ENCODE peak calls at places on chromosomes 11 and 22, in nine cellular contexts. C is LoVo; E is OCI-LY7; P is HL-60; W is A172; Z is Peyer's patch; Q is SW480; A is stimulated activated CD4-positive, alpha-beta T cell treated with anti-CD3 and anti-CD28 coated beads, Interleukin-1b, Interleukin-23, amount 100 ng/mL, for 24 hours; F is ELR. L is an unnamed sample.
A peak's percentile ranks its signal among the peaks of the same experiment; 100 is the strongest.

GRCh38 chr11:6557761-6558674 is 45.4 kb downstream of the RRP8 start:
- DNase-seq in Q (no peak), F (no peak), C (no peak), W (no peak), P (no peak), E (no peak), A (no peak), Z (no peak), L (no peak)

GRCh38 chr11:27934830-27935145 is 173.2 kb downstream of the KIF18A start:
- DNase-seq in A (no peak), W (peak; percentile 98), P (no peak), Z (no peak), F (peak; percentile 99), C (peak; percentile 74), E (no peak), Q (peak; percentile 28), L (no peak)

GRCh38 chr11:47234669-47235075 is 13.9 kb downstream of the ACP2 start:
- DNase-seq in W (peak; percentile 85), Q (peak; percentile 49), E (no peak), P (no peak), C (no peak), Z (peak; percentile 54), F (peak; percentile 77), A (no peak), L (no peak)

GRCh38 chr11:134882671-134883318 is 470.8 kb upstream of the B3GAT1 start:
- DNase-seq in Q (no peak), C (no peak), A (no peak), W (no peak), F (no peak), Z (no peak), E (no peak), P (no peak), L (no peak)

GRCh38 chr22:36355362-36355761 is 32.4 kb downstream of the MYH9 start:
- DNase-seq in W (no peak), A (no peak), C (no peak), Z (no peak), F (no peak), E (no peak), Q (no peak), P (no peak), L (peak; percentile 70)

GRCh38 chr11:123235117-123235686 is 40.2 kb upstream of the CLMP start:
- DNase-seq in P (no peak), E (peak; percentile 18), W (no peak), F (peak; percentile 39), A (peak; percentile 27), Z (peak; percentile 57), C (no peak), Q (no peak), L (no peak)

GRCh38 chr11:96238563-96239166 is 104.3 kb downstream of the MAML2 start:
- DNase-seq in W (no peak), C (no peak), Z (no peak), F (peak; percentile 58), P (no peak), A (no peak), E (no peak), Q (no peak), L (peak; percentile 59)

GRCh38 chr11:18624161-18624560 is 10.0 kb downstream of the SPTY2D1 start:
- DNase-seq in P (no peak), A (no peak), Q (no peak), E (no peak), C (no peak), Z (no peak), F (no peak), W (no peak), L (no peak)

GRCh38 chr11:1005913-1006312 is 30.6 kb downstream of the MUC6 start:
- DNase-seq in P (no peak), E (no peak), Z (no peak), A (no peak), W (no peak), F (no peak), Q (no peak), C (no peak), L (no peak)

GRCh38 chr11:64103377-64103985 is 62.4 kb downstream of the MACROD1 start:
- DNase-seq in Q (no peak), F (no peak), W (no peak), C (no peak), P (no peak), Z (no peak), A (no peak), E (no peak), L (no peak)

L was measured in RPMI8226.